ENCODE peak calls at places on chromosomes 12 and 14, in seven cellular contexts. One of them, this sample, is unnamed.

GRCh38 chr12:95646781-95647184 is 95.5 kb upstream of the USP44 start:
- DNase-seq in stomach: no peak
- DNase-seq in Panc1: no peak
- DNase-seq in esophagus muscularis mucosa: no peak
- DNase-seq in vagina: no peak
- DNase-seq in GM12878: no peak
- DNase-seq in spleen: no peak
- DNase-seq in this sample: no peak

GRCh38 chr12:21940972-21941521 is at the start of gene ABCC9:
- DNase-seq in esophagus muscularis mucosa: peak; percentile 93
- DNase-seq in vagina: no peak
- DNase-seq in stomach: peak; percentile 28
- DNase-seq in Panc1: no peak
- DNase-seq in spleen: peak; percentile 58
- DNase-seq in GM12878: no peak
- DNase-seq in this sample: no peak

GRCh38 chr14:102878970-102879460 is 43.4 kb upstream of the AMN start:
- DNase-seq in esophagus muscularis mucosa: no peak
- DNase-seq in vagina: no peak
- DNase-seq in GM12878: no peak
- DNase-seq in stomach: no peak
- DNase-seq in Panc1: no peak
- DNase-seq in spleen: no peak
- DNase-seq in this sample: no peak

GRCh38 chr12:4272014-4272975 is 1.3 kb upstream of the CCND2 start:
- DNase-seq in GM12878: peak; percentile 74
- DNase-seq in stomach: peak; percentile 63
- DNase-seq in Panc1: no peak
- DNase-seq in esophagus muscularis mucosa: peak; percentile 95
- DNase-seq in vagina: peak; percentile 96
- DNase-seq in spleen: peak; percentile 96
- DNase-seq in this sample: peak; percentile 87

GRCh38 chr12:27319848-27320247 is 12.8 kb upstream of the BMAL2 start:
- DNase-seq in GM12878: no peak
- DNase-seq in Panc1: no peak
- DNase-seq in esophagus muscularis mucosa: no peak
- DNase-seq in vagina: no peak
- DNase-seq in stomach: no peak
- DNase-seq in spleen: no peak
- DNase-seq in this sample: no peak

GRCh38 chr12:15469342-15469741 is 147.0 kb downstream of the PTPRO start:
- DNase-seq in stomach: no peak
- DNase-seq in Panc1: no peak
- DNase-seq in esophagus muscularis mucosa: no peak
- DNase-seq in spleen: no peak
- DNase-seq in GM12878: no peak
- DNase-seq in vagina: no peak
- DNase-seq in this sample: no peak

GRCh38 chr14:93059917-93060545 is 55.7 kb downstream of the ITPK1 start:
- DNase-seq in spleen: no peak
- DNase-seq in vagina: no peak
- DNase-seq in esophagus muscularis mucosa: no peak
- DNase-seq in GM12878: no peak
- DNase-seq in stomach: no peak
- DNase-seq in Panc1: no peak
- DNase-seq in this sample: no peak

GRCh38 chr14:95518045-95518751 is 1.7 kb upstream of the SYNE3 start:
- DNase-seq in Panc1: no peak
- DNase-seq in GM12878: no peak
- DNase-seq in stomach: no peak
- DNase-seq in vagina: no peak
- DNase-seq in spleen: peak; percentile 58
- DNase-seq in esophagus muscularis mucosa: no peak
- DNase-seq in this sample: no peak

GRCh38 chr12:85057370-85057963 is 21.3 kb downstream of the LRRIQ1 start:
- DNase-seq in spleen: no peak
- DNase-seq in vagina: no peak
- DNase-seq in Panc1: peak; percentile 18
- DNase-seq in esophagus muscularis mucosa: no peak
- DNase-seq in GM12878: no peak
- DNase-seq in stomach: no peak
- DNase-seq in this sample: peak; percentile 23

GRCh38 chr14:99348816-99349609 is 77.0 kb upstream of the BCL11B start:
- DNase-seq in spleen: no peak
- DNase-seq in stomach: no peak
- DNase-seq in esophagus muscularis mucosa: no peak
- DNase-seq in vagina: no peak
- DNase-seq in Panc1: no peak
- DNase-seq in GM12878: no peak
- DNase-seq in this sample: no peak

GRCh38 chr14:90319173-90319572 is 12.6 kb downstream of the NRDE2 start:
- DNase-seq in vagina: no peak
- DNase-seq in spleen: no peak
- DNase-seq in Panc1: no peak
- DNase-seq in esophagus muscularis mucosa: no peak
- DNase-seq in stomach: no peak
- DNase-seq in GM12878: no peak
- DNase-seq in this sample: no peak

GRCh38 chr12:27900920-27901879 is 71.3 kb downstream of the PTHLH start:
- DNase-seq in spleen: no peak
- DNase-seq in Panc1: no peak
- DNase-seq in stomach: no peak
- DNase-seq in vagina: no peak
- DNase-seq in esophagus muscularis mucosa: peak; percentile 64
- DNase-seq in GM12878: peak; percentile 26
- DNase-seq in this sample: no peak

GRCh38 chr12:108724890-108725151 is 6.5 kb downstream of the CORO1C start:
- DNase-seq in GM12878: no peak
- DNase-seq in esophagus muscularis mucosa: no peak
- DNase-seq in Panc1: no peak
- DNase-seq in vagina: no peak
- DNase-seq in spleen: no peak
- DNase-seq in stomach: no peak
- DNase-seq in this sample: no peak

GRCh38 chr12:108721824-108722223 is 9.5 kb downstream of the CORO1C start:
- DNase-seq in vagina: no peak
- DNase-seq in Panc1: no peak
- DNase-seq in GM12878: no peak
- DNase-seq in esophagus muscularis mucosa: no peak
- DNase-seq in spleen: no peak
- DNase-seq in stomach: no peak
- DNase-seq in this sample: no peak

GRCh38 chr12:108724054-108724889 is 7.0 kb downstream of the CORO1C start:
- DNase-seq in spleen: no peak
- DNase-seq in stomach: no peak
- DNase-seq in Panc1: no peak
- DNase-seq in esophagus muscularis mucosa: no peak
- DNase-seq in vagina: no peak
- DNase-seq in GM12878: no peak
- DNase-seq in this sample: peak; percentile 74

GRCh38 chr12:108722463-108722862 is 8.9 kb downstream of the CORO1C start:
- DNase-seq in vagina: no peak
- DNase-seq in Panc1: no peak
- DNase-seq in spleen: no peak
- DNase-seq in GM12878: no peak
- DNase-seq in stomach: no peak
- DNase-seq in esophagus muscularis mucosa: no peak
- DNase-seq in this sample: no peak

GRCh38 chr12:108722992-108723766 is 8.1 kb downstream of the CORO1C start:
- DNase-seq in GM12878: no peak
- DNase-seq in esophagus muscularis mucosa: no peak
- DNase-seq in Panc1: no peak
- DNase-seq in stomach: no peak
- DNase-seq in spleen: no peak
- DNase-seq in vagina: no peak
- DNase-seq in this sample: peak; percentile 85
- H3K27ac ChIP-seq in GM12878: no peak overlapping the region
- H3K27ac ChIP-seq in esophagus muscularis mucosa: peak overlapping the region; percentile 99
- H3K27ac ChIP-seq in Panc1: peak overlapping the region; percentile 76
- H3K27ac ChIP-seq in stomach: peak overlapping the region; percentile 75
- H3K27ac ChIP-seq in spleen: peak overlapping the region; percentile 73
- H3K27ac ChIP-seq in vagina: peak overlapping the region; percentile 70
- H3K27ac ChIP-seq in this sample: peak overlapping the region; percentile 59

DNA sequence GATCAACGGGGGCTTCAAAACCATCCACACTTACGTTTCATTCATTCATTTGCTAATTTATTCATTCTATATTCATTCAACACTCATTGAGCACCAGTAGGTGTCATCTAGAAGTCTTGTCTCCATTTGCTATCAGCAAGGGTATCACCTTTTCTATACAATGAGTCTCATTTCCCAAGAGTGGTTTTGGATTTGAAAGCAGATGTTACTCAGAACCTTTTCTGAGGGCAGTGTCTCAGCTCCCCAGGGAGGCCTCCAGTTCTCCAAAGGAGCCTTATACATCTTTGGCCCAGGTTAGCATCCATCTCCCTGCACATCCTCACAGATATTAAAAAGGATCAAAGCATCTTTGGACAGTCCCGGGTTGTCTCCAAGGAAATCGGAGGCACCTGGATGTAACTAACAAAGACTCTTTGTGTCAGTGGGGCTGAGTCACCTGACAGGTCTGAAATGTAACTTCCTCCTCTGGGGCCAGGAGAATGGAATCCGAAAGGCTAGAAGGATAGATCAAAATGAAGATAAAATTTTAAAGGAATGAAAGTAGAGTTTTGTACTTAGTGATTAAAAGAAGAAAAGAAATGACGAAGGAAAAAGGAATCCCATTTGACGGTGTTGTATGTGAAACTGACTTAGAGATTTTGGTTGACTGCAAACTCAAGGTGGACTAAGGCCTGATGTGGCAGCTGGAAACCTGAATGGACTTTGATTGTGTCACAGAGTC is 103.0 kb downstream of the VCPKMT start:
- DNase-seq in vagina: no peak
- DNase-seq in stomach: no peak
- DNase-seq in esophagus muscularis mucosa: no peak
- DNase-seq in GM12878: no peak
- DNase-seq in Panc1: no peak
- DNase-seq in spleen: no peak
- DNase-seq in this sample: no peak
- TF ChIP-seq POLR2AphosphoS5 in vagina: peak; percentile 52
- TF ChIP-seq POLR2AphosphoS5 in stomach: no peak
- TF ChIP-seq POLR2AphosphoS5 in esophagus muscularis mucosa: no peak
- TF ChIP-seq POLR2AphosphoS5 in GM12878: no peak
- TF ChIP-seq POLR2AphosphoS5 in Panc1: no peak
- TF ChIP-seq POLR2AphosphoS5 in spleen: no peak
- TF ChIP-seq POLR2AphosphoS5 in this sample: no peak

DNA sequence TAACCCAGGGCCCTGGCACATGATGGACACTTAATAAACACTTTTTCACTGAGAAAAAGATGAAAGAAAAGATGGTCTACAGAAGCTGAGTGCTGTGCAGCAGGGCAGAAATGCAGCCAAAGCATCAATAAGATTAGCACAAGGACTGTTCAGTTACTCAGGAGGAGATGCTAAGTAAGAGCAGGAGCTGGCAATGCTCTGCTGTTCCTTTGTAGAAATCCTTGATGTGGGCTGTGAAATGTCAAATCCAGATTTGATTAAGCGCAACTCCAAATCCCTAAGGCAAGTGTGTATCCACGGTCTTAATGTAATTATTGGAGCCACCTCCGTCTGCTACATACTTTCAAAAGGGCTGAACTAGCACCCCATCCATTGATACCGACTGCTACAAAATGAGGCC is 151.8 kb upstream of the BTG1 start:
- DNase-seq in spleen: no peak
- DNase-seq in stomach: no peak
- DNase-seq in GM12878: no peak
- DNase-seq in Panc1: no peak
- DNase-seq in vagina: no peak
- DNase-seq in esophagus muscularis mucosa: no peak
- DNase-seq in this sample: no peak
- H3K27ac ChIP-seq in spleen: peak overlapping the region; percentile 66
- H3K27ac ChIP-seq in stomach: peak overlapping the region; percentile 59
- H3K27ac ChIP-seq in GM12878: peak overlapping the region; percentile 17
- H3K27ac ChIP-seq in Panc1: no peak overlapping the region
- H3K27ac ChIP-seq in vagina: peak overlapping the region; percentile 45
- H3K27ac ChIP-seq in esophagus muscularis mucosa: peak overlapping the region; percentile 20
- H3K27ac ChIP-seq in this sample: no peak overlapping the region

GRCh38 chr12:105036937-105037649 is 47.2 kb downstream of the ALDH1L2 start:
- DNase-seq in Panc1: no peak
- DNase-seq in spleen: no peak
- DNase-seq in esophagus muscularis mucosa: no peak
- DNase-seq in stomach: no peak
- DNase-seq in vagina: no peak
- DNase-seq in GM12878: no peak
- DNase-seq in this sample: no peak
- TF ChIP-seq POLR2AphosphoS5 in Panc1: no peak
- TF ChIP-seq POLR2AphosphoS5 in spleen: no peak
- TF ChIP-seq POLR2AphosphoS5 in esophagus muscularis mucosa: no peak
- TF ChIP-seq POLR2AphosphoS5 in stomach: no peak
- TF ChIP-seq POLR2AphosphoS5 in vagina: no peak
- TF ChIP-seq POLR2AphosphoS5 in GM12878: no peak
- TF ChIP-seq POLR2AphosphoS5 in this sample: no peak

DNA sequence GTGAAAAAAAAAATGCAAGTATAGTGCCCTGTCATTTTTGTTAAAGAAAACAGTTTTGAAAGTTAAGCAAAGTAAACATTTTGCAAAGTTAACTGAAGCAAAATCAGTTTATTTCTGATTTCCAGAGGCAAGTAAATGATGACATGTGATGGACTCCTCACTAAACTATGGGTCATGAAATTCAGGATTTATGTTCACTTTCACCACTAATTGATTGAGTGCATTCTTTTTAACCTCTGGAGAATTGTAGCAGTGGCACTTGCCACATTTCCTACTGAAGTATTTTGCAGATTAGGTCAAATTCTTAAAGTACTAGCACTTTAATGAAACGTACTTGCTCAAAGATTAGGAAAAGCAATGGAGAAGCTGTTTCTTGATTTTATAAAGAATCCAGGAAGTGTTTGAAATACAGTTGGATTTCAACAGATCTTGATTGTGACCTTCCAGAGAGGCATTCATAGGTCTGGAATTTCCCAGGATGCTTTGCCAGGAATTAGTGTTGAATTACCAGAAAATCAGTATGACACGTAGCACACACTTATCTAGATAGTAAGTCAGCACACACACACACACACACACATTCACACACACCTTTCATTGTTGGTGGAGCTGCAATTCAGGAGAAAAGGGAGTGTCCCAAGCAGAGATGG is 162.6 kb downstream of the MYRFL start:
- DNase-seq in stomach: no peak
- DNase-seq in esophagus muscularis mucosa: no peak
- DNase-seq in vagina: no peak
- DNase-seq in GM12878: no peak
- DNase-seq in Panc1: no peak
- DNase-seq in spleen: no peak
- DNase-seq in this sample: no peak
- H3K27ac ChIP-seq in stomach: peak overlapping the region; percentile 61
- H3K27ac ChIP-seq in esophagus muscularis mucosa: peak overlapping the region; percentile 72
- H3K27ac ChIP-seq in vagina: peak overlapping the region; percentile 45
- H3K27ac ChIP-seq in GM12878: no peak overlapping the region
- H3K27ac ChIP-seq in Panc1: no peak overlapping the region
- H3K27ac ChIP-seq in spleen: peak overlapping the region; percentile 18
- H3K27ac ChIP-seq in this sample: no peak overlapping the region

GRCh38 chr12:59632408-59632807 is 36.6 kb downstream of the SLC16A7 start:
- DNase-seq in Panc1: no peak
- DNase-seq in GM12878: no peak
- DNase-seq in stomach: no peak
- DNase-seq in esophagus muscularis mucosa: no peak
- DNase-seq in vagina: no peak
- DNase-seq in spleen: no peak
- DNase-seq in this sample: no peak
- TF ChIP-seq POLR2AphosphoS5 in Panc1: no peak
- TF ChIP-seq POLR2AphosphoS5 in GM12878: no peak
- TF ChIP-seq POLR2AphosphoS5 in stomach: no peak
- TF ChIP-seq POLR2AphosphoS5 in esophagus muscularis mucosa: no peak
- TF ChIP-seq POLR2AphosphoS5 in vagina: no peak
- TF ChIP-seq POLR2AphosphoS5 in spleen: no peak
- TF ChIP-seq POLR2AphosphoS5 in this sample: no peak

This sample was measured in HL-60.